ENCODE peak calls at places on chromosome 22, in four cellular contexts. S is NCI-H2081; H is amniotic epithelial cell; Z is activated naive CD8-positive, alpha-beta T cell treated with anti-CD3 and anti-CD28 coated beads, Interleukin-2, amount 50 U/mL, for 24 hours. G is an unnamed sample.

GRCh38 chr22:38754247-38755154 is 1.3 kb downstream of the SUN2 start:
- DNase-seq in S (peak; percentile 54), H (peak; percentile 58), Z (peak; percentile 38), G (no peak)

GRCh38 chr22:39254789-39255298 is 10.1 kb upstream of the PDGFB start:
- DNase-seq in S (no peak), H (peak; percentile 49), Z (peak; percentile 52), G (no peak)

GRCh38 chr22:35470903-35471321 is 69.7 kb upstream of the RASD2 start:
- DNase-seq in S (no peak), H (peak; percentile 64), Z (no peak), G (no peak)

GRCh38 chr22:45648320-45649070 is 23.1 kb upstream of the ATXN10 start:
- DNase-seq in S (no peak), H (no peak), Z (no peak), G (no peak)

GRCh38 chr22:47260551-47260950 is 498.1 kb downstream of the TBC1D22A start:
- DNase-seq in S (no peak), H (no peak), Z (no peak), G (no peak)

GRCh38 chr22:45843030-45843429 is 133.9 kb downstream of the WNT7B start:
- DNase-seq in S (no peak), H (no peak), Z (no peak), G (no peak)

GRCh38 chr22:27662359-27663030 is 139.1 kb downstream of the MN1 start:
- DNase-seq in S (no peak), H (peak; percentile 88), Z (no peak), G (no peak)

GRCh38 chr22:39999144-39999757 is 4.5 kb downstream of the FAM83F start:
- DNase-seq in S (no peak), H (peak; percentile 96), Z (no peak), G (no peak)

GRCh38 chr22:40176921-40177737 is 596 bp upstream of the TNRC6B start:
- DNase-seq in S (peak; percentile 29), H (peak; percentile 69), Z (peak; percentile 73), G (no peak)

GRCh38 chr22:44336962-44337657 is 24.4 kb upstream of the SHISAL1 start:
- DNase-seq in S (peak; percentile 67), H (no peak), Z (no peak), G (no peak)

GRCh38 chr22:27801616-27802388 is at the start of gene MN1:
- DNase-seq in S (no peak), H (peak; percentile 38), Z (peak; percentile 40), G (peak; percentile 77)

GRCh38 chr22:49018601-49019000 is 809.1 kb downstream of the BRD1 start:
- DNase-seq in S (no peak), H (no peak), Z (no peak), G (no peak)

GRCh38 chr22:37316875-37317371 is 34.6 kb downstream of the CYTH4 start:
- DNase-seq in S (peak; percentile 40), H (peak; percentile 82), Z (peak; percentile 77), G (peak; percentile 92)

GRCh38 chr22:40400173-40400572 is 29.8 kb downstream of the SGSM3 start:
- DNase-seq in S (no peak), H (no peak), Z (peak; percentile 47), G (no peak)

GRCh38 chr22:37231406-37232139 is 12.5 kb downstream of the RAC2 start:
- DNase-seq in S (no peak), H (no peak), Z (peak; percentile 64), G (no peak)

GRCh38 chr22:45764051-45764450 is 92.4 kb downstream of the ATXN10 start:
- DNase-seq in S (no peak), H (no peak), Z (no peak), G (no peak)

GRCh38 chr22:29377979-29378378 is 10.4 kb downstream of the AP1B1 start:
- DNase-seq in S (no peak), H (no peak), Z (no peak), G (no peak)

GRCh38 chr22:45507798-45508197 is 5.1 kb downstream of the FBLN1 start:
- DNase-seq in S (no peak), H (no peak), Z (no peak), G (no peak)

GRCh38 chr22:34696557-34696956 is 369.4 kb upstream of the ISX start:
- DNase-seq in S (no peak), H (no peak), Z (no peak), G (no peak)

GRCh38 chr22:50282361-50283144 is 12.4 kb upstream of the MAPK11 start:
- DNase-seq in S (no peak), H (peak; percentile 86), Z (no peak), G (no peak)

GRCh38 chr22:29994027-29994715 is 86.1 kb upstream of the HORMAD2 start:
- DNase-seq in S (peak; percentile 7), H (peak; percentile 87), Z (no peak), G (no peak)

GRCh38 chr22:27113211-27114030 is 456.0 kb downstream of the MIAT start:
- DNase-seq in S (no peak), H (peak; percentile 91), Z (no peak), G (no peak)

GRCh38 chr22:19527861-19528417 is 3.7 kb upstream of the CLDN5 start:
- DNase-seq in S (no peak), H (peak; percentile 17), Z (no peak), G (peak; percentile 9)

GRCh38 chr22:39454385-39454871 is 2.4 kb upstream of the MGAT3 start:
- DNase-seq in S (no peak), H (peak; percentile 30), Z (no peak), G (no peak)